ENCODE peak calls at places on chromosomes 1 and 21, in seven cellular contexts. J, R, W, X, C, Z and T are unnamed samples.

GRCh38 chr1:52237430-52237829 is 95.5 kb downstream of the ZFYVE9 start:
- DNase-seq in C (peak), X (no peak), R (no peak), Z (no peak), J (no peak), W (no peak), T (no peak)

GRCh38 chr1:73627723-73628122 is 570.3 kb downstream of the LRRIQ3 start:
- DNase-seq in R (no peak), J (no peak), Z (no peak), X (no peak), W (no peak), C (no peak), T (no peak)

GRCh38 chr1:36884801-36885200 is 149.5 kb downstream of the GRIK3 start:
- DNase-seq in W (no peak), Z (no peak), R (no peak), C (no peak), X (no peak), J (no peak), T (no peak)

GRCh38 chr1:164641353-164641730 is 82.4 kb downstream of the PBX1 start:
- DNase-seq in J (no peak), W (no peak), Z (no peak), R (no peak), X (no peak), C (no peak), T (no peak)

GRCh38 chr1:59007820-59008598 is 224.2 kb upstream of the JUN start:
- DNase-seq in J (no peak), X (no peak), R (no peak), W (no peak), C (no peak), Z (no peak), T (no peak)

GRCh38 chr1:162391790-162392563 is 10.4 kb downstream of the C1orf226 start:
- DNase-seq in X (no peak), Z (no peak), W (peak), C (peak), J (peak), R (peak), T (peak)

GRCh38 chr21:14480601-14481000 is 65.5 kb downstream of the SAMSN1 start:
- DNase-seq in X (no peak), C (no peak), Z (no peak), W (no peak), J (no peak), R (no peak), T (no peak)

GRCh38 chr1:77888071-77888428 is 374 bp upstream of the NEXN start:
- DNase-seq in C (peak), W (no peak), Z (no peak), J (no peak), R (peak), X (no peak), T (no peak)

GRCh38 chr1:186927884-186928283 is 99.1 kb downstream of the PLA2G4A start:
- DNase-seq in R (no peak), C (no peak), J (no peak), X (no peak), Z (no peak), W (no peak), T (no peak)

GRCh38 chr1:231049121-231049979 is 9.3 kb upstream of the FAM89A start:
- DNase-seq in X (no peak), W (no peak), R (no peak), J (no peak), C (peak), Z (no peak), T (no peak)

GRCh38 chr21:36973986-36974850 is 7.7 kb upstream of the HLCS start:
- DNase-seq in X (no peak), J (no peak), R (no peak), Z (no peak), W (no peak), C (peak), T (no peak)

GRCh38 chr1:178262101-178262500 is 168.2 kb downstream of the RASAL2 start:
- DNase-seq in W (no peak), C (no peak), X (no peak), Z (no peak), R (peak), J (no peak), T (no peak)

GRCh38 chr21:36113647-36114428 is 21.0 kb upstream of the CBR3 start:
- DNase-seq in J (no peak), R (peak), W (no peak), C (no peak), Z (no peak), X (no peak), T (peak)

GRCh38 chr21:42847726-42848125 is 31.6 kb downstream of the WDR4 start:
- DNase-seq in R (no peak), X (no peak), Z (no peak), C (no peak), W (no peak), J (no peak), T (no peak)

DNA sequence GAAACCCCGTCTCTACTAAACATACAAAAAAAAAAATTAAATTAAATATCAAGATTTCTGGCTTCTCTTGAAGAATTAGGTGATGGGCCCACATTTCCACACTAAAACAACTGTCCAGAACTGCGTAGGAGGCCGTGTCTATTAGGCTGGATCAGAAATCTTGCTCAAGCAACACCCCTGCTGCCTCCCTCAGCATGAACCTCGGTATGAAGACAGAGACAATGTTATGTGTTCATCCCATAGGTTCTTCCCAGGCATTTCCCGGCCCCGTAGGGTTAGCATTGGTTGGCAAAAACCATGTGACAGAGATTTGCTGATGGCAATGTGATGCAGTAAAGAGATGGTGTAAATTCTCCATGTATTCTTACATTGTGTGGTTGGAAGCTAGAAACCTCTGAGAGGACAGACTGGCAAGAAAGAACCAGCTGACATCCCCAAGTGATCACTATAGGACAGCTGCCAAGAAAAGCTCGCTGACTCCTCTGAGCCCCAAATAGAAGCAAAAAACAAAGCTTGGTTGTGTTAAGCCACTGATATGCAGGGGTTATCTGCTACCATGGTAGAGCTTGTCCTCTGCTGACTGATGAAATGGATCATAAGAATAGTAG is 34.5 kb downstream of the EBNA1BP2 start:
- DNase-seq in R (no peak), X (no peak), Z (no peak), W (no peak), C (no peak), J (no peak), T (no peak)
- TF ChIP-seq JUND in R (no peak), X (no peak), Z (no peak), W (no peak), C (no peak), J (no peak), T (no peak)

GRCh38 chr1:234782057-234782800 is 172.3 kb upstream of the IRF2BP2 start:
- DNase-seq in J (no peak), W (no peak), X (no peak), C (no peak), Z (no peak), R (no peak), T (no peak)

GRCh38 chr1:234780531-234781162 is 170.7 kb upstream of the IRF2BP2 start:
- DNase-seq in C (peak), W (no peak), R (no peak), J (no peak), X (no peak), Z (no peak), T (no peak)

GRCh38 chr1:234782821-234783220 is 172.8 kb upstream of the IRF2BP2 start:
- DNase-seq in J (no peak), R (no peak), C (no peak), W (no peak), Z (no peak), X (no peak), T (peak)

GRCh38 chr1:234780112-234780511 is 170.1 kb upstream of the IRF2BP2 start:
- DNase-seq in C (no peak), Z (no peak), R (no peak), X (no peak), J (no peak), W (no peak), T (no peak)

GRCh38 chr1:234781241-234782056 is 171.5 kb upstream of the IRF2BP2 start:
- DNase-seq in X (no peak), Z (no peak), J (no peak), C (peak), R (peak), W (no peak), T (peak)
- TF ChIP-seq JUND in X (no peak), Z (no peak), J (no peak), C (no peak), R (no peak), W (no peak), T (no peak)

GRCh38 chr1:204447220-204447619 is 35.6 kb upstream of the PPP1R15B start:
- DNase-seq in R (no peak), Z (no peak), J (no peak), W (no peak), X (no peak), C (no peak), T (no peak)

GRCh38 chr1:204447736-204448135 is 36.1 kb upstream of the PPP1R15B start:
- DNase-seq in Z (no peak), J (no peak), R (no peak), X (no peak), W (no peak), C (no peak), T (no peak)

GRCh38 chr1:204448321-204448964 is 36.8 kb upstream of the PPP1R15B start:
- DNase-seq in W (peak), Z (no peak), C (no peak), J (no peak), X (no peak), R (no peak), T (peak)

GRCh38 chr1:204445860-204446412 is 34.3 kb upstream of the PPP1R15B start:
- DNase-seq in J (peak), C (peak), R (peak), Z (no peak), W (no peak), X (peak), T (peak)

DNA sequence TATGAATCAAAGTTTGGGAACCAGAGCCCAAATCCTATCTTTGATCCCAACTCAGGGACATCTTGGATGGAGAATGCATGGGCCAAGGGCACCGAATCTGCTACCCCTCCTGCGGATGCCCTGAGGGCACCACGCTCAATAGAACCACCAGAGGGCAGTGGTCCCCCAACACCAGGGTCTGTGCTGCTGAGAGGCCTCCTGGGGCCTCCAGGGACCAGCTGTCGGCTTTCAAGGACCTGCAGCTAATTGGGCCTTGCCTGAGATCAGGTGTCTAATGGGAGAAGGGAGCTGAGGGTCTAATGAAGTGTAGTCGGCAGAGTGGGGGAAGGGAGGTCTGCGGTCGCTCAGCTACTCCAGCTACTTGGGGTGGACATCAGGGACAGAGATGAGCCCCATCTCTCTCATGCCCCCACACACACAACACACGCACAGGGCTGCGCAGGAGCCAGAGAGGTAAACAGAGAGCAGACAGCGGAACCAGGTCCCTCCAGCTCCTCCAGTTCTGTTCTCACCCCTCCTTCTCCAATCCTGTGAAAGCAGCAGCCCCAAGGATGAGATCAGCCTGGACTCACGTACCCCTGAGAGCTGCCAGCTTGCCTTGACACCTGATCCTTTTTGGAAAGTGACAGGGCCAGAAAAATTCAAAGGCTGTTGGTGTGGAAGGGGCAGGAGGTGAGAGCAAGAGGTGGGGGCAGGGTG is 34.9 kb upstream of the PPP1R15B start:
- DNase-seq in W (no peak), R (peak), Z (no peak), C (peak), X (peak), J (peak), T (peak)
- TF ChIP-seq JUND in W (no peak), R (no peak), Z (no peak), C (no peak), X (peak), J (no peak), T (no peak)

DNA sequence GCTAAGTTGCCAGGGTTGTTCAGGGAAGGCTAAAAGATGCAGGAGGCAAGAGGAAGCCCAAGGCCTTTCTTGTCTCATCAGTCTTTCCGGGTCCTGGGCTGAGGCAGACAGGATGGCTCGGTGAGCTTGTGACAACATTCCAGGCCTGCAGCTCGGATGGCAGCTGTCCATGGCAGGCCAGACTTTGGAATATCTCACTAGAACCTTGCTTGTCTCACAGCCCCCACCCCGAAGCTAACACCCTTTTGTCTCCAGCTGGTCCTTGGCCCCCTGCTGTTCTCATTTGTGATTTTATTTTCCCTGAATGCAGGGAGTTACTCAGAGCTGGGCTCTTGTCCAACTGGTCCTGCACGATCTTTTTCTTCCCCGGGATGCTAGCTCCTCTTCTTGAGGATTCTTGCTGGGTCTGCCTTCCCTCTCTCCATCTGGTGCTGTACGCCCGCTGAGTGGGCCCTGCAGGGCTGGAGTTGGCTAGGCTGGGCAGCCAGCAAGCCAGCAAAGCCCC is 477.2 kb upstream of the CAMK1G start:
- DNase-seq in C (no peak), J (peak), X (no peak), Z (no peak), W (no peak), R (no peak), T (peak)
- TF ChIP-seq JUND in C (no peak), J (peak), X (no peak), Z (no peak), W (no peak), R (no peak), T (no peak)

GRCh38 chr1:89286549-89287181 is 14.0 kb upstream of the GBP5 start:
- DNase-seq in Z (no peak), W (no peak), C (no peak), X (no peak), J (no peak), R (no peak), T (no peak)
- TF ChIP-seq JUND in Z (no peak), W (no peak), C (no peak), X (no peak), J (no peak), R (no peak), T (no peak)